ENCODE peak calls at places on chromosomes 11 and 22, in six cellular contexts. N is IMR-90, J is transverse colon, R is thyroid gland, I is A549, L is uterus. Q is an unnamed sample.
A peak's percentile ranks its signal among the peaks of the same experiment; 100 is the strongest.

GRCh38 chr11:6693342-6694228 is 10.4 kb upstream of the MRPL17 start:
- DNase-seq in N (peak; percentile 84), J (no peak), R (no peak), I (no peak), L (peak; percentile 22), Q (no peak)

GRCh38 chr11:73227571-73228211 is 9.6 kb downstream of the P2RY2 start:
- DNase-seq in N (no peak), J (peak; percentile 84), R (peak; percentile 95), I (no peak), L (peak; percentile 8), Q (peak; percentile 7)

GRCh38 chr22:50713571-50714056 is 24.4 kb upstream of the ACR start:
- DNase-seq in N (no peak), J (no peak), R (no peak), I (no peak), L (no peak), Q (no peak)

GRCh38 chr11:58606930-58607714 is 15.3 kb upstream of the CNTF start:
- DNase-seq in N (no peak), J (no peak), R (no peak), I (no peak), L (no peak), Q (no peak)

GRCh38 chr11:65851083-65851579 is 6.8 kb downstream of the CFL1 start:
- DNase-seq in N (no peak), J (no peak), R (no peak), I (no peak), L (no peak), Q (no peak)

GRCh38 chr11:100801225-100801999 is 114.3 kb downstream of the ARHGAP42 start:
- DNase-seq in N (no peak), J (no peak), R (no peak), I (no peak), L (no peak), Q (no peak)

GRCh38 chr11:8768625-8769333 is 86.2 kb downstream of the RPL27A start:
- DNase-seq in N (peak; percentile 89), J (no peak), R (peak; percentile 64), I (no peak), L (no peak), Q (no peak)

GRCh38 chr11:69418576-69419296 is 62.7 kb upstream of the LINC01488 start:
- DNase-seq in N (no peak), J (no peak), R (no peak), I (no peak), L (no peak), Q (no peak)

GRCh38 chr11:19101803-19102520 is 15.0 kb upstream of the ZDHHC13 start:
- DNase-seq in N (no peak), J (no peak), R (no peak), I (no peak), L (no peak), Q (no peak)

GRCh38 chr11:123570939-123571590 is 83.4 kb downstream of the SCN3B start:
- DNase-seq in N (no peak), J (no peak), R (peak; percentile 53), I (no peak), L (no peak), Q (no peak)

GRCh38 chr11:13954591-13954990 is 7.9 kb upstream of the SPON1 start:
- DNase-seq in N (no peak), J (no peak), R (no peak), I (no peak), L (no peak), Q (no peak)

GRCh38 chr11:123587044-123587443 is 67.4 kb downstream of the SCN3B start:
- DNase-seq in N (no peak), J (no peak), R (no peak), I (peak; percentile 61), L (no peak), Q (no peak)

GRCh38 chr11:43944761-43945311 is 2.4 kb downstream of the C11orf96 start:
- DNase-seq in N (peak; percentile 27), J (peak; percentile 75), R (no peak), I (peak; percentile 79), L (peak; percentile 76), Q (peak; percentile 78)

GRCh38 chr22:44994399-44995281 is 15.2 kb downstream of the PHF21B start:
- DNase-seq in N (no peak), J (no peak), R (no peak), I (no peak), L (no peak), Q (no peak)

GRCh38 chr11:134398079-134398444 is 14.0 kb downstream of the B3GAT1 start:
- DNase-seq in N (no peak), J (no peak), R (no peak), I (no peak), L (no peak), Q (no peak)

GRCh38 chr11:94924074-94925031 is 49.0 kb downstream of the CWC15 start:
- DNase-seq in N (peak; percentile 35), J (no peak), R (no peak), I (no peak), L (no peak), Q (no peak)

GRCh38 chr11:18540207-18541009 is 13.7 kb upstream of the TSG101 start:
- DNase-seq in N (peak; percentile 25), J (no peak), R (no peak), I (no peak), L (no peak), Q (no peak)

GRCh38 chr11:129815596-129816461 is at the start of gene TMEM45B:
- DNase-seq in N (no peak), J (peak; percentile 82), R (peak; percentile 73), I (no peak), L (no peak), Q (no peak)

GRCh38 chr11:26949846-26950245 is 44.1 kb upstream of the FIBIN start:
- DNase-seq in N (peak; percentile 58), J (no peak), R (no peak), I (no peak), L (no peak), Q (no peak)

GRCh38 chr11:86931965-86932332 is 23.2 kb downstream of the FZD4 start:
- DNase-seq in N (peak; percentile 62), J (no peak), R (peak; percentile 17), I (peak; percentile 22), L (no peak), Q (peak; percentile 49)

GRCh38 chr11:118265954-118266353 is 1.9 kb upstream of the MPZL2 start:
- DNase-seq in N (no peak), J (peak; percentile 83), R (peak; percentile 98), I (no peak), L (peak; percentile 22), Q (no peak)

GRCh38 chr11:16448123-16448717 is 91.9 kb upstream of the SOX6 start:
- DNase-seq in N (peak; percentile 17), J (no peak), R (no peak), I (no peak), L (no peak), Q (no peak)

GRCh38 chr11:63997104-63997700 is 11.0 kb downstream of the OTUB1 start:
- DNase-seq in N (no peak), J (no peak), R (no peak), I (no peak), L (no peak), Q (no peak)

GRCh38 chr11:63991558-63991957 is 5.3 kb downstream of the OTUB1 start:
- DNase-seq in N (no peak), J (no peak), R (no peak), I (no peak), L (no peak), Q (no peak)

GRCh38 chr11:63993983-63994382 is 7.7 kb downstream of the OTUB1 start:
- DNase-seq in N (no peak), J (no peak), R (no peak), I (no peak), L (no peak), Q (no peak)

GRCh38 chr11:63996512-63996911 is 10.3 kb downstream of the OTUB1 start:
- DNase-seq in N (no peak), J (no peak), R (no peak), I (no peak), L (no peak), Q (no peak)

GRCh38 chr11:63993100-63993499 is 6.9 kb downstream of the OTUB1 start:
- DNase-seq in N (no peak), J (no peak), R (no peak), I (no peak), L (no peak), Q (no peak)
- H3K27ac ChIP-seq in N (no peak overlapping the region), J (no peak overlapping the region), R (no peak overlapping the region), I (no peak overlapping the region), L (no peak overlapping the region), Q (no peak overlapping the region)

GRCh38 chr22:35559354-35560005 is 18.8 kb downstream of the RASD2 start:
- DNase-seq in N (no peak), J (no peak), R (no peak), I (no peak), L (no peak), Q (no peak)

GRCh38 chr22:35560824-35561223 is 20.2 kb downstream of the RASD2 start:
- DNase-seq in N (no peak), J (no peak), R (no peak), I (no peak), L (no peak), Q (no peak)

GRCh38 chr22:35563211-35563610 is 22.6 kb downstream of the RASD2 start:
- DNase-seq in N (no peak), J (no peak), R (no peak), I (no peak), L (no peak), Q (no peak)

GRCh38 chr22:35560366-35560765 is 19.7 kb downstream of the RASD2 start:
- DNase-seq in N (no peak), J (no peak), R (no peak), I (no peak), L (no peak), Q (no peak)

GRCh38 chr22:35561796-35562526 is 21.3 kb downstream of the RASD2 start:
- DNase-seq in N (peak; percentile 84), J (no peak), R (no peak), I (peak; percentile 66), L (no peak), Q (no peak)
- TF ChIP-seq POLR2A in N (no peak), J (no peak), R (no peak), I (no peak), L (no peak), Q (no peak)

DNA sequence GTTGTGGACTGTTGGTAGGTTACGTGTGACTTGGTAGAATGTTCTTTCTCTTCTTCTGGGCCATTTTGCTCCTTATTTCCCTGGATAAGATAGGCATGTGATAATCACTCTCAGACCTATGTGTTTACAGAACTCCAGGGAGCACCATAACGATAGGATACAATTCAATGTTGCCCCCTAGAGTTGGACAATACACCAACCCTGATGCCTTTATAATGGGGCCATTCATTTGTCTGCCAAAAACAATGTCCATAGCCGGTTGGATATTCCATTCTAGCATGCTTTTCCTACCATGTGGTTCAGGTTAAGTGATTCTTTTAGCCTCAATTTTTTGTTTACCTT is 60.5 kb downstream of the APIP start:
- DNase-seq in N (no peak), J (no peak), R (no peak), I (no peak), L (no peak), Q (no peak)
- H3K27ac ChIP-seq in N (no peak overlapping the region), J (peak overlapping the region; percentile 88), R (no peak overlapping the region), I (no peak overlapping the region), L (no peak overlapping the region), Q (no peak overlapping the region)

GRCh38 chr11:72039108-72039850 is 40.6 kb downstream of the IL18BP start:
- DNase-seq in N (peak; percentile 60), J (peak; percentile 83), R (peak; percentile 55), I (no peak), L (peak; percentile 34), Q (peak; percentile 71)

GRCh38 chr11:72042059-72042425 is 38.3 kb downstream of the NUMA1 start:
- DNase-seq in N (no peak), J (no peak), R (no peak), I (no peak), L (no peak), Q (no peak)

GRCh38 chr11:72041364-72042058 is 38.8 kb downstream of the NUMA1 start:
- DNase-seq in N (peak; percentile 75), J (peak; percentile 70), R (peak; percentile 86), I (peak; percentile 57), L (peak; percentile 70), Q (peak; percentile 82)

GRCh38 chr11:72038491-72038890 is 39.8 kb downstream of the IL18BP start:
- DNase-seq in N (peak; percentile 72), J (peak; percentile 61), R (peak; percentile 43), I (no peak), L (peak; percentile 80), Q (peak; percentile 76)

GRCh38 chr11:72040497-72041363 is 39.6 kb downstream of the NUMA1 start:
- DNase-seq in N (peak; percentile 95), J (peak; percentile 95), R (peak; percentile 97), I (peak; percentile 90), L (peak; percentile 96), Q (peak; percentile 98)
- TF ChIP-seq POLR2A in N (peak; percentile 67), J (peak; percentile 52), R (peak; percentile 23), I (no peak), L (peak; percentile 76), Q (peak; percentile 49)